ENCODE peak calls at places on chromosome 13, in eight cellular contexts. Q is Calu3; Z is cardiac muscle cell; J is activated CD4-positive, alpha-beta T cell treated with anti-CD3 and anti-CD28 coated beads for 24 hours; U is fibroblast of pulmonary artery; P is CD4-positive, alpha-beta T cell; S is lower lobe of right lung; M is GOT3. A is an unnamed sample.

GRCh38 chr13:97528518-97528917 is 94.5 kb downstream of the RAP2A start:
- DNase-seq in J (no peak), Q (no peak), Z (no peak), P (no peak), M (no peak), U (no peak), S (no peak), A (no peak)

GRCh38 chr13:70394149-70394548 is 285.9 kb upstream of the KLHL1 start:
- DNase-seq in S (no peak), Q (no peak), U (no peak), P (no peak), Z (no peak), M (no peak), J (no peak), A (no peak)

GRCh38 chr13:114142640-114143490 is 10.4 kb upstream of the RASA3 start:
- DNase-seq in J (no peak), P (peak), Z (no peak), Q (no peak), U (no peak), S (peak), M (no peak), A (no peak)

GRCh38 chr13:74450976-74451375 is 316.8 kb upstream of the KLF12 start:
- DNase-seq in U (no peak), S (no peak), M (no peak), P (no peak), Q (no peak), J (no peak), Z (no peak), A (no peak)

GRCh38 chr13:79749985-79750551 is 269.1 kb downstream of the NDFIP2 start:
- DNase-seq in S (peak), J (no peak), Q (no peak), M (no peak), P (no peak), U (peak), Z (peak), A (no peak)

GRCh38 chr13:72726721-72727416 is 560 bp downstream of the MZT1 start:
- DNase-seq in J (peak), S (peak), U (no peak), P (peak), M (peak), Q (peak), Z (peak), A (peak)

GRCh38 chr13:65656740-65657329 is 1573.3 kb downstream of the PCDH9 start:
- DNase-seq in J (no peak), M (no peak), P (no peak), Q (no peak), Z (no peak), S (no peak), U (peak), A (no peak)

GRCh38 chr13:45628094-45628493 is 12.6 kb upstream of the ERICH6B start:
- DNase-seq in M (no peak), Z (no peak), Q (no peak), S (no peak), U (no peak), P (no peak), J (no peak), A (no peak)

GRCh38 chr13:100210966-100211710 is 122.2 kb downstream of the PCCA start:
- DNase-seq in S (no peak), J (no peak), M (no peak), P (no peak), Z (no peak), Q (no peak), U (no peak), A (no peak)

GRCh38 chr13:91546865-91547264 is 148.4 kb downstream of the GPC5 start:
- DNase-seq in Z (no peak), M (no peak), S (no peak), U (no peak), P (no peak), J (no peak), Q (no peak), A (no peak)

GRCh38 chr13:22218784-22219183 is 547.9 kb downstream of the FGF9 start:
- DNase-seq in P (no peak), Q (no peak), U (no peak), S (no peak), Z (no peak), J (no peak), M (no peak), A (no peak)

GRCh38 chr13:89846890-89847585 is 1500.4 kb upstream of the MIR17HG start:
- DNase-seq in Q (no peak), M (no peak), P (no peak), U (peak), J (no peak), S (no peak), Z (no peak), A (no peak)

GRCh38 chr13:39463611-39464010 is 139.4 kb downstream of the LHFPL6 start:
- DNase-seq in M (no peak), J (no peak), U (no peak), Z (no peak), Q (no peak), S (no peak), P (no peak), A (no peak)

GRCh38 chr13:34070006-34070405 is 252.1 kb downstream of the RFC3 start:
- DNase-seq in Z (no peak), S (no peak), Q (no peak), M (no peak), P (no peak), J (no peak), U (peak), A (no peak)

GRCh38 chr13:39451860-39452301 is 151.1 kb downstream of the LHFPL6 start:
- DNase-seq in J (no peak), S (no peak), U (peak), Q (no peak), M (no peak), P (no peak), Z (peak), A (no peak)

GRCh38 chr13:40549500-40550094 is 116.8 kb downstream of the FOXO1 start:
- DNase-seq in P (no peak), Z (no peak), S (no peak), U (peak), M (no peak), Q (no peak), J (no peak), A (no peak)